ENCODE peak calls at places on chromosomes 13 and 19, in seven cellular contexts. G is PC-3, W is OCI-LY7, C is fibroblast of lung, O is neural progenitor cell, D is H1, L is MM.1S. J is an unnamed sample. For H3K4me1, the result is how much of the 10 kb centered on the place peaks cover.

GRCh38 chr13:34322416-34323074 is 504.6 kb downstream of the RFC3 start:
- DNase-seq in G (peak), W (no peak), C (no peak), O (no peak), D (no peak), L (no peak), J (no peak)

GRCh38 chr13:48222358-48223015 is 10.5 kb upstream of the ITM2B start:
- DNase-seq in G (no peak), W (no peak), C (no peak), O (no peak), D (no peak), L (no peak), J (peak)

GRCh38 chr19:49860716-49861100 is 6.7 kb downstream of the PNKP start:
- DNase-seq in G (no peak), W (no peak), C (no peak), O (no peak), D (no peak), L (no peak), J (no peak)

GRCh38 chr13:61728468-61728867 is 312.8 kb upstream of the PCDH20 start:
- DNase-seq in G (no peak), W (no peak), C (peak), O (no peak), D (no peak), L (no peak), J (no peak)

GRCh38 chr19:35107541-35107939 is 8.1 kb upstream of the FXYD3 start:
- DNase-seq in G (peak), W (no peak), C (peak), O (no peak), D (no peak), L (no peak), J (peak)

GRCh38 chr19:37221136-37221535 is 3.1 kb downstream of the ZNF383 start:
- DNase-seq in G (no peak), W (no peak), C (no peak), O (no peak), D (no peak), L (no peak), J (no peak)

GRCh38 chr13:51590966-51591627 is 6.8 kb downstream of the WDFY2 start:
- DNase-seq in G (peak), W (no peak), C (peak), O (no peak), D (no peak), L (no peak), J (peak)

GRCh38 chr19:38900816-38901215 is 1.0 kb downstream of the NFKBIB start:
- DNase-seq in G (no peak), W (no peak), C (no peak), O (no peak), D (no peak), L (no peak), J (peak)

GRCh38 chr13:78881054-78881453 is 222.1 kb upstream of the OBI1 start:
- DNase-seq in G (no peak), W (no peak), C (no peak), O (no peak), D (no peak), L (no peak), J (no peak)

GRCh38 chr19:40702337-40703012 is 12.0 kb upstream of the NUMBL start:
- DNase-seq in G (peak), W (no peak), C (peak), O (peak), D (peak), L (no peak), J (peak)

GRCh38 chr13:114155923-114156883 is 22.9 kb upstream of the CFAP97D2 start:
- DNase-seq in G (no peak), W (no peak), C (no peak), O (no peak), D (no peak), L (no peak), J (no peak)

GRCh38 chr13:40895715-40896184 is 106.3 kb downstream of the SLC25A15 start:
- DNase-seq in G (peak), W (no peak), C (no peak), O (no peak), D (no peak), L (no peak), J (no peak)

GRCh38 chr13:105007166-105007808 is 1528.2 kb downstream of the EFNB2 start:
- DNase-seq in G (no peak), W (no peak), C (no peak), O (no peak), D (no peak), L (no peak), J (no peak)

GRCh38 chr19:35533822-35534521 is 716 bp downstream of the GAPDHS start:
- DNase-seq in G (no peak), W (no peak), C (peak), O (peak), D (peak), L (no peak), J (peak)

GRCh38 chr13:30038884-30039283 is 188.5 kb upstream of the UBL3 start:
- DNase-seq in G (no peak), W (no peak), C (peak), O (peak), D (no peak), L (no peak), J (peak)

GRCh38 chr19:43725468-43725867 is 9.6 kb downstream of the IRGC start:
- DNase-seq in G (no peak), W (peak), C (no peak), O (no peak), D (no peak), L (no peak), J (no peak)

GRCh38 chr19:23283925-23284324 is 33.7 kb upstream of the ZNF724 start:
- DNase-seq in G (peak), W (peak), C (peak), O (peak), D (peak), L (peak), J (peak)

GRCh38 chr13:77868717-77869116 is 49.9 kb downstream of the EDNRB start:
- DNase-seq in G (peak), W (no peak), C (peak), O (no peak), D (no peak), L (no peak), J (peak)

GRCh38 chr19:33482486-33482885 is 39.1 kb downstream of the PEPD start:
- DNase-seq in G (no peak), W (no peak), C (peak), O (no peak), D (no peak), L (no peak), J (no peak)

GRCh38 chr13:68323106-68323505 is 1093.0 kb upstream of the PCDH9 start:
- DNase-seq in G (no peak), W (no peak), C (no peak), O (no peak), D (no peak), L (no peak), J (no peak)

GRCh38 chr19:41606215-41606837 is 20.5 kb downstream of the CEACAM4 start:
- DNase-seq in G (no peak), W (no peak), C (no peak), O (no peak), D (no peak), L (no peak), J (no peak)

GRCh38 chr19:20371911-20372310 is 193.7 kb downstream of the ZNF737 start:
- DNase-seq in G (no peak), W (no peak), C (no peak), O (no peak), D (no peak), L (no peak), J (no peak)

GRCh38 chr19:22628401-22628800 is 5.7 kb upstream of the ZNF492 start:
- DNase-seq in G (no peak), W (no peak), C (no peak), O (no peak), D (no peak), L (no peak), J (no peak)

GRCh38 chr19:13788991-13789390 is 6.3 kb upstream of the ZSWIM4 start:
- DNase-seq in G (no peak), W (peak), C (peak), O (no peak), D (no peak), L (no peak), J (peak)

GRCh38 chr19:54481326-54481930 is 8.3 kb upstream of the CDC42EP5 start:
- DNase-seq in G (peak), W (peak), C (no peak), O (peak), D (peak), L (peak), J (peak)

GRCh38 chr13:96090240-96091101 is 564 bp downstream of the HS6ST3 start:
- DNase-seq in G (no peak), W (no peak), C (peak), O (peak), D (peak), L (peak), J (peak)

GRCh38 chr13:89279374-89279773 is 1608.2 kb downstream of the SLITRK5 start:
- DNase-seq in G (peak), W (no peak), C (peak), O (no peak), D (no peak), L (no peak), J (no peak)

GRCh38 chr13:112711528-112712265 is 21.9 kb downstream of the ATP11A start:
- DNase-seq in G (peak), W (no peak), C (peak), O (peak), D (peak), L (no peak), J (peak)

GRCh38 chr13:36912369-36912768 is 7.7 kb downstream of the SMAD9 start:
- DNase-seq in G (no peak), W (no peak), C (no peak), O (no peak), D (no peak), L (no peak), J (no peak)

GRCh38 chr13:41649659-41650058 is 192.3 kb downstream of the RGCC start:
- DNase-seq in G (peak), W (peak), C (peak), O (peak), D (no peak), L (no peak), J (peak)

GRCh38 chr13:108326318-108326717 is 56.8 kb downstream of the TNFSF13B start:
- DNase-seq in G (no peak), W (peak), C (no peak), O (no peak), D (no peak), L (peak), J (no peak)

GRCh38 chr13:31875134-31875533 is 135.8 kb downstream of the RXFP2 start:
- DNase-seq in G (no peak), W (no peak), C (no peak), O (no peak), D (no peak), L (no peak), J (no peak)

GRCh38 chr13:95044452-95045205 is 256.6 kb downstream of the ABCC4 start:
- DNase-seq in G (no peak), W (no peak), C (no peak), O (no peak), D (no peak), L (no peak), J (no peak)

GRCh38 chr13:84607614-84608013 is 725.3 kb upstream of the SLITRK1 start:
- DNase-seq in G (peak), W (no peak), C (peak), O (no peak), D (no peak), L (no peak), J (peak)

GRCh38 chr13:66994097-66994496 is 236.0 kb downstream of the PCDH9 start:
- DNase-seq in G (no peak), W (peak), C (peak), O (peak), D (peak), L (peak), J (peak)

GRCh38 chr13:80906860-80907259 is 565.9 kb upstream of the SPRY2 start:
- DNase-seq in G (no peak), W (no peak), C (no peak), O (no peak), D (no peak), L (no peak), J (no peak)

GRCh38 chr19:45154064-45154827 is 6.5 kb downstream of the NKPD1 start:
- DNase-seq in G (peak), W (no peak), C (peak), O (no peak), D (no peak), L (no peak), J (peak)

GRCh38 chr13:39251340-39251739 is 213.1 kb downstream of the NHLRC3 start:
- DNase-seq in G (no peak), W (no peak), C (no peak), O (no peak), D (no peak), L (no peak), J (no peak)

DNA sequence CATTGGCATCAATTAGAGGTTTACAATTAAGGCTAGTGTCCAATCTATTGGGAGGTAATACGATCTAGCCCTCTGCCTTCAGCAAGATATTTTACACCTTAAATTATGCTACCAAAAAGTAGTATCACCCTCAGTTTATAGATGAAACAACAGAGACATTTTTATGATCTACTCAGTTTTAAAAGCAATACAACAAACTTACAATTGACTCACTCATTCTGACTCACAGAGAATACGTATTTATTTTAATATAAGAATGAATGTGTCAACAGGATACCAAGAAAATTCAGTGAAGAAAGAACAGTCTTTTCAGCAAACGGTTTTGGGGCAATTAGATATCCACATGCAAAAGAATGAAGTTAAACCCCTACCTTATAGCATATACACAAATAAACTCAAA is 32.5 kb upstream of the STARD13 start:
- DNase-seq in G (peak), W (no peak), C (no peak), O (no peak), D (no peak), L (no peak), J (peak)
- H2AFZ ChIP-seq in G (no peak), W (no peak), C (no peak), O (no peak), D (no peak), L (no peak), J (no peak)

DNA sequence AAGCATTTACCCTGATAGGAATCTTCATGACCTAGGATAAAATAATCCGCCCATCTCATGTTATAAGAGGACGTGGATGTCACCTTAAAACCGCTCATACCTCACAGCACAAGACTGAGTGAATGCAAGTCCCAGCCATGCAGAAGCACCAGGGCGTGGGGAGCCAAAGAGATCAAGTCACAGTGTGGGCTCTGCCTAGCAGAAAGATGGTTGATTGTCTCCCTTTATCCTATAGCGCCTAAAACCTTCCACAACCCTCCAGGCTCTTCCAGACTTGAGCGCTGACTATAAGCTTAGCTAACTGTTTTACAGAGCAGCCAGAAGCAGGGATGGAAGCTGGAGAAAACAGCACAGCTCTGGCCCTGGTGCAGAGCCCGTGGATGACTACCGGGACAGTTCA is 6.8 kb upstream of the ANKRD10 start:
- DNase-seq in G (no peak), W (no peak), C (no peak), O (peak), D (peak), L (no peak), J (no peak)
- H3K4me1 ChIP-seq in G (under half), W (under half), C (under half), O (under half), D (under half), L (under half), J (under half)

GRCh38 chr19:5891572-5891937 is 12.0 kb downstream of the NDUFA11 start:
- DNase-seq in G (no peak), W (no peak), C (no peak), O (no peak), D (no peak), L (no peak), J (no peak)
- H2AFZ ChIP-seq in G (no peak), W (no peak), C (no peak), O (no peak), D (no peak), L (no peak), J (no peak)

GRCh38 chr19:945401-946252 is 19.8 kb downstream of the ARID3A start:
- DNase-seq in G (no peak), W (no peak), C (no peak), O (no peak), D (no peak), L (no peak), J (no peak)
- H3K4me1 ChIP-seq in G (under half), W (under half), C (under half), O (under half), D (under half), L (under half), J (under half)

GRCh38 chr19:16821081-16821480 is 8.1 kb upstream of the SIN3B start:
- DNase-seq in G (peak), W (no peak), C (no peak), O (no peak), D (no peak), L (no peak), J (no peak)

GRCh38 chr19:16825312-16826168 is 3.7 kb upstream of the SIN3B start:
- DNase-seq in G (no peak), W (no peak), C (peak), O (peak), D (peak), L (no peak), J (peak)

GRCh38 chr19:16828990-16829821 is at the start of gene SIN3B:
- DNase-seq in G (peak), W (peak), C (peak), O (peak), D (peak), L (peak), J (peak)

GRCh38 chr19:16822648-16823047 is 6.5 kb upstream of the SIN3B start:
- DNase-seq in G (no peak), W (no peak), C (no peak), O (no peak), D (no peak), L (no peak), J (no peak)

DNA sequence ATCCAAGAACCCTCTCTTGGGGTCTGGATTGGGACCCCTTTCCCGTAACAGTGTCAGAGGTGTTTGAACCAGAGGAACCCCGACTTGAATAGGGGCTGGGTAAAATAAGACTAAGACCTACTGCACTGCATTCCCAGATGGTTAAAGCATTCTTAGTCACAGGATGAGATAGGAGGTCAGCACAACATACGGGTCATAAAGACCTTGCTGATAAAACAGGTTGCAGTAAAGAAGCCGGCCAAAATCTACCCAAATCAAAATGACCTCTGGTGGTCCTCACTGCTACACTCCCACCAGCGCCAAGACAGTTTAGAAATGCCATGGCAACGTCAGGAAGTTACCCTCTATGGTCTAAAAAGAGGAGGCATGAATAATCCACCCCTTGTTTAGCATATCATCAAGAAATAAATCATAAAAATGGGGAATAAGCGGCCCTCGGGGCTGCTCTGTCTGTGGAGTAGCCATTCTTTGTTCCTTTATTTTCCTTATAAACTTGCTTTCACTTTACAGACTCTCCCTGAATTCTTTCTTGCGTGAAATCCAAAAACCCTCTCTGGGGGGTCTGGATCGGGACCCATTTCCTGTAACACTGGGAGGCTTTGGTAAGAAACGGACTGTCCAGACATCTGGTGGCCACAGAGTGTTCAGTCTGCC is 4.4 kb upstream of the SIN3B start:
- DNase-seq in G (peak), W (no peak), C (peak), O (peak), D (no peak), L (no peak), J (peak)
- H2AFZ ChIP-seq in G (peak), W (no peak), C (peak), O (peak), D (peak), L (peak), J (peak)

DNA sequence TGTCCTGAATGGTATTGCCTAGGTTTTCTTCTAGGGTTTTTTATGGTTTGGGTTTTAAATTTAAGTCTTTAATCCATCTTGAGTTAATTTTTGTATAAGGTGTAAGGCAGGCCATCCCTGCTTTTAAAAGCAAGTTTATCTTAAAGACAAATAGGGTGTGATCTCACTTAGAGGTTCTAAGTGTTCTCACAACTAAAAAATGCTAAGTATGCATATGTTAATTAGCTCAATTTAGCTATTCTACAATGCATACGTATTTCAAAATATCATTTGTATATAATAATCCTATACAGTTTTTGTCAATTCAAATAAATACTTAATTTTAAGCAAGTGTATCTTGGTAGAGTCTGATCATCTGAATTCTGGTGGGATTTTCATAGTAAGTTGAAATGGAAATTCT is 50.4 kb downstream of the MBNL2 start:
- DNase-seq in G (no peak), W (no peak), C (peak), O (no peak), D (no peak), L (no peak), J (no peak)
- H3K4me1 ChIP-seq in G (under half), W (under half), C (under half), O (under half), D (under half), L (under half), J (half or more)